ENCODE peak calls at places on chromosome 13, in ten cellular contexts. O, B, P, X, R, G, Y, U, A and J are unnamed samples.

GRCh38 chr13:37306778-37307544 is 201.5 kb upstream of the CSNK1A1L start:
- DNase-seq in O (peak; percentile 75), B (no peak), P (no peak), X (peak; percentile 94), R (peak; percentile 88), G (no peak), Y (no peak), U (peak; percentile 93), A (no peak), J (peak; percentile 98)

GRCh38 chr13:76754414-76754813 is 131.8 kb downstream of the KCTD12 start:
- DNase-seq in O (no peak), B (no peak), P (no peak), X (peak; percentile 38), R (no peak), G (no peak), Y (peak; percentile 81), U (peak; percentile 58), A (no peak), J (peak; percentile 70)

GRCh38 chr13:98632971-98633370 is 56.1 kb upstream of the STK24 start:
- DNase-seq in O (no peak), B (no peak), P (no peak), X (no peak), R (peak; percentile 40), G (no peak), Y (no peak), U (no peak), A (no peak), J (peak; percentile 19)

GRCh38 chr13:75986818-75987217 is 350.7 kb downstream of the LMO7 start:
- DNase-seq in O (no peak), B (no peak), P (peak; percentile 57), X (no peak), R (no peak), G (no peak), Y (no peak), U (no peak), A (no peak), J (no peak)

GRCh38 chr13:76972430-76972829 is 19.5 kb upstream of the CLN5 start:
- DNase-seq in O (no peak), B (no peak), P (no peak), X (no peak), R (no peak), G (no peak), Y (no peak), U (no peak), A (no peak), J (peak; percentile 32)

GRCh38 chr13:107458269-107458668 is 757.1 kb downstream of the LIG4 start:
- DNase-seq in O (no peak), B (no peak), P (no peak), X (no peak), R (no peak), G (no peak), Y (no peak), U (no peak), A (no peak), J (no peak)

GRCh38 chr13:21749410-21749809 is 78.5 kb downstream of the FGF9 start:
- DNase-seq in O (peak; percentile 80), B (no peak), P (no peak), X (peak; percentile 64), R (peak; percentile 7), G (no peak), Y (no peak), U (peak; percentile 27), A (no peak), J (peak; percentile 20)

GRCh38 chr13:25489238-25489637 is 117.5 kb downstream of the ATP8A2 start:
- DNase-seq in O (no peak), B (no peak), P (no peak), X (no peak), R (no peak), G (no peak), Y (no peak), U (no peak), A (no peak), J (no peak)

GRCh38 chr13:113145496-113145895 is 13.0 kb upstream of the PROZ start:
- DNase-seq in O (no peak), B (no peak), P (no peak), X (no peak), R (no peak), G (no peak), Y (no peak), U (no peak), A (no peak), J (no peak)

GRCh38 chr13:46543307-46543706 is 9.7 kb upstream of the LRCH1 start:
- DNase-seq in O (no peak), B (no peak), P (no peak), X (no peak), R (no peak), G (no peak), Y (no peak), U (no peak), A (no peak), J (no peak)

GRCh38 chr13:97506511-97506910 is 72.5 kb downstream of the RAP2A start:
- DNase-seq in O (no peak), B (no peak), P (no peak), X (no peak), R (no peak), G (no peak), Y (no peak), U (peak; percentile 85), A (no peak), J (no peak)

GRCh38 chr13:27822258-27822872 is 30.1 kb downstream of the GSX1 start:
- DNase-seq in O (no peak), B (no peak), P (no peak), X (peak; percentile 28), R (no peak), G (no peak), Y (no peak), U (peak; percentile 21), A (no peak), J (peak; percentile 9)

GRCh38 chr13:79870123-79870522 is 389.2 kb downstream of the NDFIP2 start:
- DNase-seq in O (peak; percentile 14), B (no peak), P (no peak), X (no peak), R (no peak), G (no peak), Y (no peak), U (peak; percentile 49), A (no peak), J (peak; percentile 36)

GRCh38 chr13:62431852-62432251 is 1016.2 kb upstream of the PCDH20 start:
- DNase-seq in O (no peak), B (no peak), P (no peak), X (no peak), R (no peak), G (no peak), Y (no peak), U (no peak), A (no peak), J (no peak)

GRCh38 chr13:106851251-106851650 is 283.3 kb upstream of the ARGLU1 start:
- DNase-seq in O (no peak), B (no peak), P (no peak), X (no peak), R (peak; percentile 57), G (no peak), Y (no peak), U (no peak), A (no peak), J (peak; percentile 25)

DNA sequence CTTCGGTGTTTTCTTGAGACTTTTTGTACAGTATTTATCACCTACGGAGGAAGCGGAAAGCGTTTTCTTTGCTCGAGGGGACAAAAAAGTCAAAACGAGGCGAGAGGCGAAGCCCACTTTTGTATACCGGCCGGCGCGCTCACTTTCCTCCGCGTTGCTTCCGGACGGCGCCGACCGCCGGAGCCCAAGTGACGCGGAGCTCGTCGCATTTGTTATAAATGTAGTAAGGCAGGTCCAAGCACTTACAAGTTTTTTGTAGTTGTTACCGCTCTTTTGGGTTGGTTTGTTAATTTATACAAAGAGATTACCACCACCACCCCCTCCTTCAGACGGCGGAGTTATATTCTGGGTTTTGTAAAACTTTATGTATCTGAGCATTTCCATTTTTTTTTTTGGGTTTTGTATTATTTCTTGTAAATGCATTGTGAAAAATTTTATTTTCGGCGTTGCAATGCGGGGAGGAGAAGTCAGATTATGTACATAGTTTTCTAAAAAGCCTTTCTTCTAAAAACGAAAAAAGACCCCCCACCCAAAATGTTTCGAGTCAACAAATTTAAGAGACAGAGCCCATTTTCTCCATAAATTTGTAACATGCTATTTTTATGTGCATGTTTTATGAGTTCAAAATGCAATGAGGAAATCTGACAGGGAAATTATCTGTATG is 2.2 kb downstream of the SOX1 start:
- DNase-seq in O (no peak), B (no peak), P (no peak), X (no peak), R (no peak), G (no peak), Y (no peak), U (no peak), A (peak; percentile 66), J (no peak)
- H3K4me3 ChIP-seq in O (no peak overlapping the region), B (no peak overlapping the region), P (no peak overlapping the region), X (no peak overlapping the region), R (no peak overlapping the region), G (no peak overlapping the region), Y (no peak overlapping the region), U (no peak overlapping the region), A (no peak overlapping the region), J (peak overlapping the region; percentile 17)

DNA sequence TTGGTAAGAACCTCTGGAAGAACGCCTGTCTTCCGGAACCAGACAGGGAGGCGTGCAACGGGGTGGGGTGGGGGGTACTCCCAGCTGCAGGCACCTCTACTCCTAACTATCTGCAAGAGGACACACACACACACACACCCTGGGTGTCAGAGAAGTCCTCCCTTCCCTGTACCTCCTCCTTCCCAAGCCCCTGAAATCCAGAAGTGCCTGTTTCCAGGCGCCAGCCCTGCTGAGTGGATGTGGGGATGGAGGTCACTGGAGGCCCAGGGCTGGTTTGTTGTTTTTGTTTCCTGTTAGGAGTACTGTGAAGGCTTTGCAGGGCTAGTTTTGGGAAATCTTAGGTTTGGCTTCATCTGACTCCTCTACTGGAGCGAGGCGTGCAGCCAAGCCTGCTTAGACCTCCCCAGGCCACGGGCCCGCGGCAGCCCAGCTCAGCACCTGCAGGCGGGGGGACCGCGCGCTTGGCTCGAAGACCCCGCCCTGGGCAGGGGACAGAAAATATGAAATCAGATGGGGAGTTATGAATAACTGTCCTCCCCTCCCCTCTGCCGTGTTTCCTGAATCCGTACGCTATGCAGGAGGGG is 36.4 kb downstream of the SOX1 start:
- DNase-seq in O (no peak), B (no peak), P (no peak), X (no peak), R (no peak), G (no peak), Y (no peak), U (no peak), A (peak; percentile 68), J (no peak)
- H3K4me3 ChIP-seq in O (no peak overlapping the region), B (no peak overlapping the region), P (no peak overlapping the region), X (no peak overlapping the region), R (no peak overlapping the region), G (no peak overlapping the region), Y (no peak overlapping the region), U (no peak overlapping the region), A (no peak overlapping the region), J (no peak overlapping the region)

GRCh38 chr13:86087241-86087640 is 288.0 kb upstream of the SLITRK6 start:
- DNase-seq in O (no peak), B (no peak), P (no peak), X (peak; percentile 2), R (peak; percentile 29), G (no peak), Y (no peak), U (peak; percentile 58), A (no peak), J (peak; percentile 25)
- H3K4me3 ChIP-seq in O (no peak overlapping the region), B (no peak overlapping the region), P (no peak overlapping the region), X (no peak overlapping the region), R (no peak overlapping the region), G (no peak overlapping the region), Y (no peak overlapping the region), U (no peak overlapping the region), A (no peak overlapping the region), J (no peak overlapping the region)

DNA sequence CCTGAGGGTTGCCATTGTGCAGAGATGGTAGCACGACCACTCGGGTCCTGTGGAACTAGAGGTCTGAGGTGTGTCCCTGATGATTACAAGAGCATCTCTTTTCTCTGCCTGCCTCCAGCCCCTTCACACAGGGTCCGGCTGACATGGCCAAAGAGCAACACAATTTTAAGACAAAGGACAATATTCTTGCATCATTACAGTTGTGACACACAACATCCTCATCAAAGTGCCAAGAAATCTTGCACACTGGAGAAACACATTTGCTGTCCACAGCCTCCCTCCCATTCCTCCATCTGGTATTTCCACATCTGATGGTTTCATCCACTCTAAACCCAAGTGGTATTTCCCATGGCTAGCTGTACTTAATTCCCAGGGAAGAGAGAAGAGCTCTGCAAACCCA is 12.8 kb downstream of the COL4A1 start:
- DNase-seq in O (no peak), B (no peak), P (no peak), X (no peak), R (no peak), G (no peak), Y (no peak), U (peak; percentile 82), A (no peak), J (no peak)
- H3K4me3 ChIP-seq in O (no peak overlapping the region), B (no peak overlapping the region), P (no peak overlapping the region), X (no peak overlapping the region), R (no peak overlapping the region), G (no peak overlapping the region), Y (no peak overlapping the region), U (no peak overlapping the region), A (no peak overlapping the region), J (no peak overlapping the region)